ENCODE peak calls at places on chromosomes 6 and 20, in six cellular contexts. T is effector CD8-positive, alpha-beta T cell; J is left cardiac atrium; P is activated gamma-delta T cell treated with Interleukin-2 at 50 U/mL for 16 hours; E is T-cell; D is stimulated activated CD4-positive, alpha-beta T cell treated with anti-CD3 and anti-CD28 coated beads, Interleukin-15, amount 100 ng/mL, for 1 hour. A is an unnamed sample.

GRCh38 chr6:47520282-47520681 is 42.7 kb downstream of the CD2AP start:
- DNase-seq in T (no peak), J (no peak), P (no peak), E (no peak), D (no peak), A (no peak)

GRCh38 chr20:1163653-1164052 is 21.1 kb downstream of the TMEM74B start:
- DNase-seq in T (no peak), J (no peak), P (no peak), E (no peak), D (no peak), A (no peak)

GRCh38 chr20:1392693-1393506 is at the start of gene FKBP1A:
- DNase-seq in T (peak), J (peak), P (peak), E (peak), D (peak), A (peak)

GRCh38 chr20:57464642-57465211 is 60.2 kb downstream of the CTCFL start:
- DNase-seq in T (no peak), J (no peak), P (no peak), E (no peak), D (no peak), A (no peak)

GRCh38 chr6:120556491-120556890 is 777.8 kb downstream of the TBC1D32 start:
- DNase-seq in T (no peak), J (no peak), P (no peak), E (no peak), D (no peak), A (no peak)

GRCh38 chr6:112223070-112223861 is 31.1 kb downstream of the LAMA4 start:
- DNase-seq in T (no peak), J (no peak), P (no peak), E (no peak), D (no peak), A (no peak)

GRCh38 chr6:137821486-137821885 is 45.6 kb upstream of the TNFAIP3 start:
- DNase-seq in T (no peak), J (no peak), P (no peak), E (no peak), D (no peak), A (no peak)

GRCh38 chr6:17484201-17484606 is 90.8 kb downstream of the CAP2 start:
- DNase-seq in T (no peak), J (peak), P (no peak), E (no peak), D (no peak), A (no peak)

GRCh38 chr20:62400021-62400420 is 7.1 kb downstream of the CABLES2 start:
- DNase-seq in T (no peak), J (no peak), P (no peak), E (no peak), D (no peak), A (no peak)

GRCh38 chr6:31580807-31581437 is 1.3 kb downstream of the LTB start:
- DNase-seq in T (peak), J (peak), P (peak), E (peak), D (peak), A (peak)

GRCh38 chr6:81253821-81254220 is 498.7 kb downstream of the TENT5A start:
- DNase-seq in T (no peak), J (no peak), P (no peak), E (no peak), D (no peak), A (no peak)

GRCh38 chr20:10478205-10478604 is 43.1 kb downstream of the SLX4IP start:
- DNase-seq in T (no peak), J (no peak), P (no peak), E (no peak), D (no peak), A (no peak)

GRCh38 chr6:56278186-56278585 is 30.8 kb upstream of the COL21A1 start:
- DNase-seq in T (no peak), J (no peak), P (no peak), E (no peak), D (no peak), A (no peak)

GRCh38 chr6:1436334-1437306 is 47.2 kb downstream of the FOXF2 start:
- DNase-seq in T (no peak), J (no peak), P (peak), E (no peak), D (no peak), A (peak)

GRCh38 chr6:124857746-124858145 is 104.5 kb upstream of the RNF217 start:
- DNase-seq in T (no peak), J (no peak), P (no peak), E (no peak), D (no peak), A (no peak)

GRCh38 chr6:158662607-158663464 is 13.0 kb downstream of the SYTL3 start:
- DNase-seq in T (no peak), J (no peak), P (no peak), E (no peak), D (no peak), A (no peak)

GRCh38 chr6:3506195-3506594 is 49.3 kb upstream of the SLC22A23 start:
- DNase-seq in T (no peak), J (no peak), P (no peak), E (no peak), D (no peak), A (no peak)

GRCh38 chr6:2858678-2859324 is 17.1 kb upstream of the SERPINB1 start:
- DNase-seq in T (peak), J (no peak), P (peak), E (peak), D (no peak), A (no peak)

GRCh38 chr6:148689168-148689567 is 57.7 kb upstream of the UST start:
- DNase-seq in T (no peak), J (no peak), P (no peak), E (no peak), D (no peak), A (no peak)

GRCh38 chr20:43507150-43508080 is at the start of gene L3MBTL1:
- DNase-seq in T (no peak), J (peak), P (no peak), E (no peak), D (no peak), A (peak)

GRCh38 chr20:49247792-49248191 is 28.6 kb downstream of the DDX27 start:
- DNase-seq in T (no peak), J (no peak), P (no peak), E (no peak), D (no peak), A (no peak)

GRCh38 chr6:68226460-68226859 is 408.6 kb upstream of the ADGRB3 start:
- DNase-seq in T (no peak), J (no peak), P (no peak), E (no peak), D (no peak), A (no peak)

GRCh38 chr6:168195712-168196111 is 116.7 kb upstream of the FRMD1 start:
- DNase-seq in T (no peak), J (no peak), P (no peak), E (no peak), D (no peak), A (no peak)

GRCh38 chr6:2360126-2360525 is 114.7 kb upstream of the GMDS start:
- DNase-seq in T (no peak), J (no peak), P (no peak), E (no peak), D (no peak), A (no peak)

GRCh38 chr20:49888341-49889244 is 26.7 kb downstream of the SPATA2 start:
- DNase-seq in T (peak), J (no peak), P (peak), E (peak), D (peak), A (peak)

A was measured in stimulated activated naive CD8-positive, alpha-beta T cell treated with anti-CD3 and anti-CD28 coated beads, Interleukin-15, amount 100 ng/mL, for 72 hours.